ENCODE peak calls at places on chromosomes 2 and 18, in four cellular contexts. Y, J, M and K are unnamed samples.
A peak's percentile ranks its signal among the peaks of the same experiment; 100 is the strongest.

GRCh38 chr2:145015561-145015960 is 495.6 kb upstream of the ZEB2 start:
- DNase-seq in Y (no peak), J (no peak), M (no peak), K (no peak)

GRCh38 chr2:7868836-7869235 is 813.0 kb upstream of the ID2 start:
- DNase-seq in Y (no peak), J (no peak), M (no peak), K (no peak)

GRCh38 chr18:2411381-2411977 is 159.8 kb downstream of the METTL4 start:
- DNase-seq in Y (no peak), J (no peak), M (no peak), K (no peak)

GRCh38 chr18:75111673-75112485 is 97.1 kb downstream of the PTGR3 start:
- DNase-seq in Y (no peak), J (no peak), M (no peak), K (no peak)

GRCh38 chr2:2656046-2656715 is 325.1 kb upstream of the MYT1L start:
- DNase-seq in Y (no peak), J (no peak), M (no peak), K (no peak)

GRCh38 chr18:34773961-34774754 is 64.1 kb downstream of the DTNA start:
- DNase-seq in Y (no peak), J (no peak), M (no peak), K (no peak)

GRCh38 chr18:50038448-50038847 is 156.5 kb downstream of the MYO5B start:
- DNase-seq in Y (no peak), J (no peak), M (no peak), K (peak; percentile 11)

GRCh38 chr2:64228923-64229322 is 84.7 kb upstream of the PELI1 start:
- DNase-seq in Y (no peak), J (no peak), M (no peak), K (no peak)

GRCh38 chr2:218802595-218802994 is 20.6 kb downstream of the CYP27A1 start:
- DNase-seq in Y (no peak), J (peak; percentile 7), M (no peak), K (no peak)

GRCh38 chr2:55000335-55000734 is 49.9 kb downstream of the RTN4 start:
- DNase-seq in Y (no peak), J (no peak), M (no peak), K (no peak)

GRCh38 chr2:147231607-147232006 is 613.2 kb upstream of the ACVR2A start:
- DNase-seq in Y (no peak), J (no peak), M (no peak), K (no peak)

GRCh38 chr18:28736951-28737350 is 560.0 kb upstream of the CDH2 start:
- DNase-seq in Y (no peak), J (no peak), M (no peak), K (no peak)

GRCh38 chr18:46167971-46168370 is 63.8 kb downstream of the HAUS1 start:
- DNase-seq in Y (no peak), J (peak; percentile 84), M (no peak), K (no peak)

GRCh38 chr18:36724591-36725001 is 104.2 kb downstream of the TPGS2 start:
- DNase-seq in Y (no peak), J (no peak), M (no peak), K (no peak)

GRCh38 chr2:173652311-173652710 is 297.6 kb downstream of the CDCA7 start:
- DNase-seq in Y (no peak), J (no peak), M (peak; percentile 46), K (no peak)

GRCh38 chr2:1022178-1022577 is 71.5 kb downstream of the SNTG2 start:
- DNase-seq in Y (no peak), J (no peak), M (no peak), K (no peak)

GRCh38 chr2:207835805-207836204 is 66.1 kb upstream of the FZD5 start:
- DNase-seq in Y (no peak), J (no peak), M (peak; percentile 67), K (no peak)

GRCh38 chr2:222844323-222844722 is 16.5 kb upstream of the ACSL3 start:
- DNase-seq in Y (no peak), J (no peak), M (no peak), K (no peak)

GRCh38 chr2:148926291-148926961 is 51.4 kb downstream of the KIF5C start:
- DNase-seq in Y (peak; percentile 68), J (peak; percentile 9), M (peak; percentile 48), K (peak; percentile 77)
- TF ChIP-seq TARDBP in Y (no peak), J (no peak), M (no peak), K (no peak)

GRCh38 chr2:111166115-111166514 is 45.4 kb downstream of the BCL2L11 start:
- DNase-seq in Y (no peak), J (no peak), M (no peak), K (no peak)

GRCh38 chr2:111167238-111168162 is 46.8 kb downstream of the BCL2L11 start:
- DNase-seq in Y (no peak), J (no peak), M (no peak), K (no peak)

GRCh38 chr2:111169268-111169667 is 48.6 kb downstream of the BCL2L11 start:
- DNase-seq in Y (no peak), J (no peak), M (no peak), K (no peak)

GRCh38 chr2:111169924-111170323 is 49.2 kb downstream of the BCL2L11 start:
- DNase-seq in Y (no peak), J (no peak), M (no peak), K (no peak)

GRCh38 chr2:111168528-111168929 is 47.8 kb downstream of the BCL2L11 start:
- DNase-seq in Y (no peak), J (peak; percentile 68), M (no peak), K (peak; percentile 87)
- TF ChIP-seq TARDBP in Y (no peak), J (no peak), M (no peak), K (no peak)

DNA sequence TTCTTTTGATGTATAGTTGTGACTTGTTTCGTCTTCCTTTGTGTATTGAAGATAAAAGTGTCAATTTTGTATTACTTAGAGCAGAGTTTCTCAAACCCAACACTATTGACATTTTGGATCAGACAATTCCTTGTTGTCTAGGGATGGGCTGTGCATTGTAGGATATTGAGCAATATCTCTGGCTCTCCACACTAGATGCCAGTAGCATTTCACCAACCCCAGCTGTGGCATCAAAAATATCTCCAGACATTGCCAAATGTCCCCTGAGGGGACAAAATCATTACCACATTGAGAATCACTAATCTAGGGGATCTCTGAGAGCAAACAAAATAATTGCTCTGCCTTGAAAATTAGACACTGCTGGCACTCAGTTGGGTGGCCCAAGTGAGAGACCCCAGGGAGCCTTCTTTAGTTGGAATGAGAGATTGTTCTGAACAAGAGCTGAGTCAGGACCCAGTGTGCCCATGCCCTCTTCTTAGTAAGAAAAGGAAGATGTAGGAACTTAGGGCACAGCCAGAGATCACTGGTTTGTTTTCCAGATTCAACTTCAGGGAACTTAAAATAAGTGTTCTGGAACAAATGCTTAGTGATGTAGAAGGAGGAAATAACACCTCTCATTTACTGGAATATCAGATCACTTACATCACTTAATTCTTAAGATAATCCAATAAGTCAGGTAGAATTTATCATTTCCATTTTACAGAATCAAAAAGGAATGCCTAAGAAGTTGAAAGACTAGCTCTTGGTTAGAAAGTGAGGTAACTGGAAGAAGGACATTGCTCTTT is 466.6 kb upstream of the TNP1 start:
- DNase-seq in Y (no peak), J (no peak), M (peak; percentile 65), K (no peak)
- TF ChIP-seq TARDBP in Y (no peak), J (no peak), M (no peak), K (no peak)

DNA sequence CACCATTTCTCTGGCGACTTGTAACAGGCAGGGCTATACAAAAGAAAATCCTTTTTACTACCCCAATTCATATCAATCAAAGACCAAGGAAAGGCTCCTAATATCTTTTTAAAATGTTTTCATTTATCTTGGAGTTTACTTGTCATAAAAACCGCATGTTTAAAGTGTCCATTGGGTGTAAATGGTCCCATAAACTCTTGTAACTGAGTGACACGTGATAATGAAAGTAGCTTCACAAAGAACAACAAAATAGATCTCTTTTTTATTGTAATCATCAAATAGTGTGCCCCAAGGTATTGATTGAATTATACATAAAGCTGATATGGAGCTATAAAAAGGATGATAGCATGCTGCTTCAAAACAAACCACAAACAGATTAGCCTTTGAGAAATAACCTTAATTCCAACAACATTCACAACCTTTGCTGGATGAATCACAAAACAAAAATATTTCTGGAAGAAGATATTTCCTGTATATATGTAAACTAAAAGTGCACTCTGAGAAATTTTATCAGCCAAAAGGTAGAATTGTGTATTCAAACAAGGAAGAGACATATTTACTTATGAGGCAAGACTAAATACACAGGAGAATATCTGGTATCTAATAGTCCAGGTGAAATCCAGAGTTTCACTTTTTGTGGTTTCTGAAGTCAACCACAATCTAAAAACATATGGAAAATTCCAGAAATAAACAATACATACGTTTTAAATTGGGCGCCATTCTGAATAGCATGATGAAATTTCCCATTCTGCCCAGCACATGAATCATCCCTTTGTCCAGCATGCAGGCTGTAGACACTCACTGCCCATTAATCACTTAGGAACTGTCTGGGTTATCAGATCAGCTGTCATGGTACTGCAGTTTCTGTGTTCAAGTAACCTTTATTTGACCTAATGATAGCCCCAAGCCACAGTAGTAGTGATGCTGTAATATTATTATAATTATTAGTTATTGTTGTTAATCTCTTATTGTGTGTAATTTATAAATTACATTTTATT is 237.5 kb downstream of the PIK3C3 start:
- DNase-seq in Y (no peak), J (no peak), M (peak; percentile 85), K (no peak)
- TF ChIP-seq TARDBP in Y (no peak), J (no peak), M (no peak), K (no peak)

GRCh38 chr2:57881998-57882884 is 164.4 kb upstream of the VRK2 start:
- DNase-seq in Y (no peak), J (no peak), M (peak; percentile 35), K (no peak)
- TF ChIP-seq TARDBP in Y (no peak), J (no peak), M (no peak), K (no peak)

DNA sequence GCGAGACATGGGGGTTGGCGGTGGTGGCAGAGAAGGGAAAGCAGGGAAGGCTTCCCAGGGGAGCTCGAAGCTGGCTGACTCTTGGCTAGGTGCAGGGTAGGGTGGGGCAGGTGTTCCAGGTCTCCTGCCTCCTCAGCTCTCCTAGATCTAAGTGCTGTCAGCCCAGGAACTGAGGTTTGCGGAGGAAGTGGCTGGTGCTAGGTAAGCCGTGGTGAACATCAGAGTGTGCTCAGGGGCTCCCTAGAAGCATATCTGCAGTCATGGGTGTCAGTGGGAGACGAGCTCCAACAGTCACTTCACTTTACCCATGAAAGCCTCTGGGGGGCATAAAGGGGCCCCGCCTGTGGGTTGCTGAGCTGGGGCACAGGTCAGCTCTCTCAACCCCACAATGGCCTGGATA is 34.1 kb downstream of the ARHGEF4 start:
- DNase-seq in Y (no peak), J (no peak), M (no peak), K (no peak)
- TF ChIP-seq TARDBP in Y (no peak), J (no peak), M (no peak), K (no peak)

GRCh38 chr2:164457271-164457670 is 164.0 kb downstream of the GRB14 start:
- DNase-seq in Y (no peak), J (no peak), M (no peak), K (no peak)
- TF ChIP-seq TARDBP in Y (no peak), J (no peak), M (no peak), K (no peak)

DNA sequence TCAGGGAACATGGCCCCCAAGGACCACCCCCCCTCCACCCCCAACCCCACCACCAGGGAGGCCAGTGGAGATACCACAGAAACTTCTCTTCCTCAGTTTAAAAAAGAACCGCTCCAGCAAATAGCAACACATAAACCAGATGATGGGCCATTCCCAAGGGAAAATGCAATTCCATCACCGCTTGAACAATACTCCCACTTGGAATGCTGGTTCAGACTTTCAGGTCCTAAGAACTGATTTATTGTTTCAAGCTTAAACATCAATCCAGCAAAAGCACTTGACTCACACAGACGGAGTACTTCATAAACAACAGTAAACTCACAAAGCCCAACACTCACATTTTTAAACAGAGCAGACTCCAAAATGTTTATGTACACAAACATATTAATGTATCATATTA is 6.9 kb downstream of the HDAC4 start:
- DNase-seq in Y (no peak), J (no peak), M (no peak), K (no peak)
- TF ChIP-seq TARDBP in Y (no peak), J (no peak), M (no peak), K (no peak)